ENCODE peak calls at places on chromosomes 12 and 14, in seven cellular contexts. B is left lung, R is pancreas, I is right atrium auricular region, Y is cardiac fibroblast, L is A549, X is GM12865. O is an unnamed sample.

GRCh38 chr12:124130717-124131670 is 158.0 kb downstream of the ZNF664 start:
- DNase-seq in L (peak; percentile 23), X (peak; percentile 89), Y (no peak), R (no peak), I (no peak), B (no peak), O (peak; percentile 59)

GRCh38 chr12:82659343-82660207 is 27.1 kb upstream of the TMTC2 start:
- DNase-seq in R (peak; percentile 14), B (peak; percentile 74), X (no peak), Y (no peak), L (no peak), I (no peak), O (peak; percentile 44)

GRCh38 chr12:67543371-67543770 is 105.2 kb upstream of the DYRK2 start:
- DNase-seq in R (no peak), B (no peak), L (no peak), Y (no peak), X (no peak), I (no peak), O (no peak)

GRCh38 chr12:38745601-38746000 is 159.8 kb downstream of the CPNE8 start:
- DNase-seq in Y (no peak), B (no peak), X (no peak), I (no peak), L (no peak), R (no peak), O (no peak)

GRCh38 chr12:52070243-52070925 is 606 bp downstream of the ATG101 start:
- DNase-seq in B (no peak), Y (no peak), X (no peak), R (no peak), L (no peak), I (no peak), O (no peak)

GRCh38 chr12:56994231-56994746 is 12.1 kb downstream of the ZBTB39 start:
- DNase-seq in B (no peak), X (no peak), I (no peak), Y (no peak), R (no peak), L (no peak), O (no peak)

GRCh38 chr12:96107236-96107635 is 71.8 kb upstream of the LTA4H start:
- DNase-seq in X (no peak), I (no peak), R (no peak), B (no peak), Y (no peak), L (no peak), O (peak; percentile 23)

GRCh38 chr14:32010561-32011188 is 66.4 kb upstream of the ARHGAP5 start:
- DNase-seq in B (no peak), R (no peak), Y (peak; percentile 65), X (no peak), L (peak; percentile 81), I (no peak), O (no peak)

GRCh38 chr12:58413794-58414193 is 472.4 kb downstream of the ATP23 start:
- DNase-seq in R (no peak), B (no peak), X (no peak), Y (peak; percentile 84), L (no peak), I (no peak), O (no peak)

GRCh38 chr12:119956047-119956446 is 33.0 kb upstream of the BICDL1 start:
- DNase-seq in Y (peak; percentile 4), R (no peak), I (no peak), X (no peak), L (no peak), B (no peak), O (no peak)

GRCh38 chr14:21042918-21043317 is 756 bp downstream of the RNASE7 start:
- DNase-seq in I (no peak), Y (no peak), L (no peak), X (no peak), B (no peak), R (peak; percentile 50), O (peak; percentile 60)

GRCh38 chr14:103073876-103074698 is 9.9 kb upstream of the LBHD2 start:
- DNase-seq in L (no peak), X (peak; percentile 34), R (no peak), Y (no peak), I (no peak), B (peak; percentile 69), O (no peak)

GRCh38 chr12:15688202-15688736 is 100.9 kb downstream of the EPS8 start:
- DNase-seq in L (no peak), I (peak; percentile 79), X (peak; percentile 24), B (peak; percentile 60), R (no peak), Y (peak; percentile 76), O (peak; percentile 45)

GRCh38 chr12:26689281-26689841 is 143.6 kb downstream of the ITPR2 start:
- DNase-seq in B (no peak), X (no peak), I (no peak), Y (no peak), L (no peak), R (no peak), O (no peak)

GRCh38 chr14:48527832-48528231 is 852.4 kb upstream of the MDGA2 start:
- DNase-seq in L (no peak), Y (no peak), R (no peak), X (no peak), B (peak; percentile 13), I (no peak), O (no peak)

GRCh38 chr14:86086962-86087361 is 557.0 kb downstream of the FLRT2 start:
- DNase-seq in I (no peak), Y (no peak), R (no peak), X (no peak), L (no peak), B (no peak), O (no peak)

GRCh38 chr12:47383942-47384341 is 304.2 kb upstream of the AMIGO2 start:
- DNase-seq in B (no peak), X (no peak), L (no peak), Y (peak; percentile 78), I (no peak), R (no peak), O (no peak)

GRCh38 chr12:45216297-45216982 is 545 bp downstream of the ANO6 start:
- DNase-seq in X (peak; percentile 73), R (peak; percentile 51), L (peak; percentile 54), Y (peak; percentile 65), I (peak; percentile 63), B (peak; percentile 91), O (peak; percentile 72)

GRCh38 chr12:77010637-77011548 is 54.5 kb downstream of the E2F7 start:
- DNase-seq in L (peak; percentile 69), B (peak; percentile 84), I (peak; percentile 68), Y (peak; percentile 78), R (peak; percentile 70), X (peak; percentile 75), O (peak; percentile 73)

GRCh38 chr14:73997944-73998451 is 21.1 kb downstream of the ENTPD5 start:
- DNase-seq in B (no peak), I (no peak), R (no peak), Y (no peak), L (no peak), X (no peak), O (no peak)

GRCh38 chr14:78967111-78967809 is 797.1 kb downstream of the NRXN3 start:
- DNase-seq in B (no peak), Y (peak; percentile 60), R (no peak), I (no peak), X (no peak), L (no peak), O (no peak)

GRCh38 chr12:84807249-84807648 is 105.3 kb downstream of the SLC6A15 start:
- DNase-seq in Y (peak; percentile 5), B (no peak), L (no peak), R (no peak), I (no peak), X (no peak), O (no peak)

GRCh38 chr12:58529897-58530296 is 390.4 kb downstream of the LRIG3 start:
- DNase-seq in Y (peak; percentile 98), X (no peak), L (no peak), B (no peak), I (no peak), R (no peak), O (no peak)

GRCh38 chr12:76024102-76024781 is 7.3 kb downstream of the PHLDA1 start:
- DNase-seq in Y (peak; percentile 38), B (no peak), R (no peak), I (no peak), X (no peak), L (no peak), O (no peak)

GRCh38 chr14:99216191-99216590 is 55.8 kb downstream of the BCL11B start:
- DNase-seq in I (no peak), R (no peak), Y (no peak), X (no peak), B (peak; percentile 25), L (no peak), O (no peak)

GRCh38 chr12:66118240-66118891 is 12.2 kb downstream of the LLPH start:
- DNase-seq in X (no peak), B (no peak), I (no peak), Y (peak; percentile 61), L (no peak), R (no peak), O (no peak)

GRCh38 chr12:66119870-66120241 is 10.7 kb downstream of the LLPH start:
- DNase-seq in I (no peak), X (peak; percentile 14), Y (no peak), R (no peak), B (no peak), L (no peak), O (no peak)

GRCh38 chr12:66117242-66117641 is 13.3 kb downstream of the LLPH start:
- DNase-seq in L (no peak), Y (no peak), X (no peak), B (no peak), I (no peak), R (no peak), O (no peak)

GRCh38 chr12:66119229-66119869 is 11.2 kb downstream of the LLPH start:
- DNase-seq in Y (peak; percentile 33), R (no peak), I (no peak), B (no peak), X (no peak), L (no peak), O (no peak)

GRCh38 chr12:66120477-66120876 is 10.1 kb downstream of the LLPH start:
- DNase-seq in X (no peak), B (no peak), R (no peak), L (no peak), I (no peak), Y (no peak), O (no peak)
- TF ChIP-seq CTCF in X (no peak), B (no peak), R (no peak), L (peak; percentile 17), I (no peak), Y (no peak), O (no peak)

DNA sequence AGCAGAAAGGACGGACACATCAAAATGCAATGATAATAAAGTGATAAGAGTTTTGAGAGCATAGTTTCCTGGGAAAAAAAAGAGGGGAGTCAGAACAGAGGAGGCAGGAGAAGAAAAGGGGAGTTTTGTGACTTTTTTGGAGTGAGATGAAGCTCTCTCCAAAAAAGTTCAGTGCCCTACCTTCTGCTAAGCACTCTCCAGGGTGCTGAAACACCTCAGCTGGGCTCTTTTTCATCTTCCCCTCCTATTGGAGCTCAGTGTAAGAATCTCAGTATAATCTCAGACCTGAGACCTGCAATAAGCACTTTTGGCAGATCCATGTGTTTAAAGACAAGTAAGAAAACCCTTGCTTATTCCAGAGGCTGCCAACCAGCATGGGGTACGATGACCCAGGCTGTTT is 58.9 kb upstream of the SRRM4 start:
- DNase-seq in R (no peak), Y (no peak), L (no peak), X (peak; percentile 1), B (no peak), I (no peak), O (no peak)
- H3K4me3 ChIP-seq in R (no peak overlapping the region), Y (no peak overlapping the region), L (no peak overlapping the region), X (no peak overlapping the region), B (no peak overlapping the region), I (no peak overlapping the region), O (no peak overlapping the region)

GRCh38 chr14:71863049-71863448 is 69.2 kb upstream of the RGS6 start:
- DNase-seq in X (no peak), I (no peak), L (no peak), Y (peak; percentile 5), R (no peak), B (no peak), O (no peak)
- TF ChIP-seq CTCF in X (no peak), I (no peak), L (no peak), Y (peak; percentile 27), R (no peak), B (no peak), O (no peak)

GRCh38 chr14:64915797-64916196 is 1.5 kb downstream of the CHURC1 start:
- DNase-seq in R (no peak), B (no peak), Y (no peak), L (no peak), X (no peak), I (no peak), O (no peak)
- H3K4me3 ChIP-seq in R (no peak overlapping the region), B (no peak overlapping the region), Y (no peak overlapping the region), L (peak overlapping the region; percentile 98), X (peak overlapping the region; percentile 96), I (no peak overlapping the region), O (no peak overlapping the region)

O was measured in right lobe of liver.